ENCODE peak calls at places on chromosome 11, in nine cellular contexts. W, L, U, P, B, X, D, Y and F are unnamed samples.

GRCh38 chr11:124832571-124832970 is 32.4 kb upstream of the MSANTD2 start:
- DNase-seq in W (no peak), L (no peak), U (no peak), P (no peak), B (no peak), X (no peak), D (no peak), Y (no peak), F (no peak)

GRCh38 chr11:85423331-85423730 is 203.8 kb downstream of the DLG2 start:
- DNase-seq in W (no peak), L (no peak), U (no peak), P (no peak), B (no peak), X (no peak), D (no peak), Y (no peak), F (no peak)

GRCh38 chr11:11578542-11578941 is 43.3 kb downstream of the GALNT18 start:
- DNase-seq in W (peak), L (no peak), U (no peak), P (no peak), B (no peak), X (no peak), D (no peak), Y (no peak), F (no peak)

GRCh38 chr11:2898366-2899079 is 12.9 kb upstream of the CDKN1C start:
- DNase-seq in W (peak), L (peak), U (peak), P (no peak), B (no peak), X (peak), D (no peak), Y (no peak), F (peak)

GRCh38 chr11:6197466-6198200 is 1.4 kb upstream of the OR52W1 start:
- DNase-seq in W (no peak), L (peak), U (no peak), P (no peak), B (no peak), X (no peak), D (no peak), Y (no peak), F (no peak)

GRCh38 chr11:116691779-116692178 is 81.0 kb downstream of the BUD13 start:
- DNase-seq in W (peak), L (peak), U (peak), P (peak), B (peak), X (peak), D (peak), Y (peak), F (peak)

GRCh38 chr11:116887909-116888556 is 50.6 kb upstream of the APOA1 start:
- DNase-seq in W (no peak), L (peak), U (no peak), P (no peak), B (no peak), X (no peak), D (no peak), Y (no peak), F (no peak)

GRCh38 chr11:78344114-78344513 is 73.5 kb downstream of the GAB2 start:
- DNase-seq in W (no peak), L (no peak), U (no peak), P (no peak), B (no peak), X (peak), D (no peak), Y (no peak), F (no peak)

GRCh38 chr11:124745835-124746620 is 6.0 kb downstream of the VSIG2 start:
- DNase-seq in W (no peak), L (no peak), U (no peak), P (no peak), B (no peak), X (no peak), D (no peak), Y (no peak), F (no peak)

GRCh38 chr11:119694334-119694733 is 34.7 kb downstream of the NECTIN1 start:
- DNase-seq in W (no peak), L (no peak), U (peak), P (peak), B (no peak), X (no peak), D (no peak), Y (no peak), F (no peak)

GRCh38 chr11:103031834-103032233 is 60.1 kb downstream of the DCUN1D5 start:
- DNase-seq in W (no peak), L (peak), U (no peak), P (no peak), B (no peak), X (no peak), D (no peak), Y (no peak), F (no peak)

GRCh38 chr11:34174411-34175041 is 69.1 kb downstream of the NAT10 start:
- DNase-seq in W (peak), L (peak), U (peak), P (peak), B (peak), X (peak), D (peak), Y (peak), F (peak)

GRCh38 chr11:111452146-111452545 is 60.0 kb downstream of the BTG4 start:
- DNase-seq in W (no peak), L (peak), U (no peak), P (no peak), B (no peak), X (no peak), D (no peak), Y (no peak), F (no peak)

GRCh38 chr11:121291896-121292502 is 572 bp upstream of the SC5D start:
- DNase-seq in W (no peak), L (peak), U (peak), P (no peak), B (no peak), X (no peak), D (no peak), Y (no peak), F (peak)

GRCh38 chr11:125271436-125272064 is 107.0 kb downstream of the PKNOX2 start:
- DNase-seq in W (no peak), L (no peak), U (no peak), P (no peak), B (no peak), X (no peak), D (no peak), Y (no peak), F (no peak)

GRCh38 chr11:94077568-94078293 is 50.9 kb upstream of the PANX1 start:
- DNase-seq in W (no peak), L (no peak), U (no peak), P (no peak), B (no peak), X (peak), D (peak), Y (no peak), F (no peak)

GRCh38 chr11:127890026-127890611 is 697.2 kb downstream of the ETS1 start:
- DNase-seq in W (no peak), L (peak), U (no peak), P (no peak), B (no peak), X (no peak), D (no peak), Y (no peak), F (no peak)

GRCh38 chr11:120807414-120808150 is 216.3 kb upstream of the TBCEL start:
- DNase-seq in W (no peak), L (peak), U (no peak), P (no peak), B (no peak), X (peak), D (no peak), Y (no peak), F (peak)

GRCh38 chr11:27926981-27927481 is 180.9 kb downstream of the KIF18A start:
- DNase-seq in W (no peak), L (peak), U (no peak), P (no peak), B (no peak), X (no peak), D (no peak), Y (no peak), F (peak)

GRCh38 chr11:130527648-130528300 is 79.3 kb downstream of the ADAMTS15 start:
- DNase-seq in W (peak), L (peak), U (no peak), P (no peak), B (no peak), X (peak), D (no peak), Y (no peak), F (no peak)

GRCh38 chr11:114185436-114185835 is 110.8 kb upstream of the NNMT start:
- DNase-seq in W (no peak), L (no peak), U (no peak), P (no peak), B (no peak), X (no peak), D (no peak), Y (no peak), F (no peak)

GRCh38 chr11:73158356-73159051 is 16.4 kb upstream of the FCHSD2 start:
- DNase-seq in W (no peak), L (peak), U (no peak), P (peak), B (peak), X (no peak), D (no peak), Y (no peak), F (no peak)
- TF ChIP-seq POLR2A in W (no peak), L (no peak), U (no peak), P (no peak), B (no peak), X (no peak), D (no peak), Y (no peak), F (no peak)

GRCh38 chr11:69671734-69672465 is 3.3 kb downstream of the LTO1 start:
- DNase-seq in W (no peak), L (no peak), U (no peak), P (no peak), B (no peak), X (no peak), D (no peak), Y (no peak), F (no peak)

GRCh38 chr11:69667619-69668604 is 7.2 kb downstream of the LTO1 start:
- DNase-seq in W (peak), L (no peak), U (no peak), P (peak), B (no peak), X (no peak), D (no peak), Y (no peak), F (no peak)

GRCh38 chr11:69669486-69669885 is 5.7 kb downstream of the LTO1 start:
- DNase-seq in W (no peak), L (no peak), U (no peak), P (no peak), B (no peak), X (no peak), D (no peak), Y (no peak), F (no peak)

GRCh38 chr11:69666752-69667536 is 8.2 kb downstream of the LTO1 start:
- DNase-seq in W (no peak), L (no peak), U (no peak), P (no peak), B (no peak), X (no peak), D (no peak), Y (no peak), F (no peak)

DNA sequence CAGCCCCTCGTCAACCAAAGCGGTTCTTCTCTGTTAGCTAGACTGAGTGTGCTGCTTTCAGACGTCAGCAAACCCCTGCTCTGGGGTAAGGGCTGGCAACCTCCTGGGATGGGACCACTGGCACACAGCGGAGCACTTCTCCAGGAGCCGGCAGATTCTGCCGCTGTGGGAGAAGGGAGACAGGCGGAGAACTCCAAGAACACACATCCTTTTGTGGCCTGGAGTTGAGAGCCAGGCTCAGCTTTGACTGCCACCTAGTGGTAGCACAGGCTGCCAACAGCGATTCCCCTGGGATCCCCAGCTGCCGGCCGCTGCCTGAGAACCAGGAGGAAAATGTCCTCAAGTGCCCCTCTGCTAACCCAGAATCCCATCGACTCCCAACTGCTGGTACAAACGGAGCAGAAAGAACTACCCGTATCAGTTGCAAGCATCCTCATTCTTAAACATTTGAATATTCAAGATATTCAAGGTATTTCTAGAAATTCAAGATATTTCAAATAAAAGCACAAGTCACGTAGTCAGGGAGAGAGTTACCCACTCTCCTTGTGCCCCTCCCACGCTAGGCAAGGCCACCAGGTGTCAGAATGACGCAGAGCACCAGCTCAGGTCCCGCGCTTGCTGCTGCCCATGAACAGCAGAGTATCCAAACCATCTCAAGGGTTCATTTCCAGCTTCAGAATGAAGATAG is 4.9 kb downstream of the LTO1 start:
- DNase-seq in W (peak), L (peak), U (peak), P (peak), B (peak), X (peak), D (peak), Y (peak), F (peak)
- TF ChIP-seq POLR2A in W (no peak), L (peak), U (no peak), P (no peak), B (no peak), X (peak), D (no peak), Y (no peak), F (no peak)

DNA sequence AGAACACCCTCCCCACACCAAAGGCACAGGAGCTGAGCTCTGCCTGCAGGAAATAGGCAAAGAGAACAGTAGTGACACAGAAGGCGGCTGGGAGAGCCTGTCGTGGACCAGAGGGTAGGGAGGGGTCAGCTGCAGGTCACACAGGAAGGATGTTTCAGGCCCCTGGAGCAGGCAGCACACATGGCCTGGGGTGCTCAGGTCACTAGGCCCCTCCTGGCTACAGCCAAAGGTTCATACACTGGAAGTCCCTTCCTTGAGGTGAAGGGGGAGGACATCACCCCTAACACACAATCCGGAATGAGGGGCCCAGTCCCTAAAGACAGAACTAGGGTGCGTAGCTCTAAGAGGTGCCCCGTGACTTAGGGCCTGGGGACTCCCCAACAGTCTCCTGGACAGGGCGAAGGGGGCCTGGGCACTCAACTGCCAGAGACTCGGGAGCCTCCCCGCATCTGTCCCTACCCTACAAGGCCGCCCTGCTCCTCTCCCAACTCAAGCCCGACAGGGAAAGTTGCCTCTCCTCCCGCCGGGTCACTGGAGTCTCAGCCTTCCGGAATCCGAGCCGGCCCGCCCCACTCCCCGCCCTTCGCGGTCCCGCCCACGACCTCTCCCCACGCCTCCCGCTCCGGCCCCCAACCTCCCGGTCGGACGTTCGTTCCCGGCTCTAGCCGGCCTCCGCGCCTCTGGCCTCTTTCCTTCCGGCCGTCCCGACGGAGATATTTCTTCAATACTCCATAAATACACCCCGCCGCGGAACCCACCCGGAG is at the start of gene CYB5R2:
- DNase-seq in W (peak), L (peak), U (peak), P (peak), B (peak), X (peak), D (peak), Y (peak), F (no peak)
- TF ChIP-seq POLR2A in W (no peak), L (no peak), U (peak), P (peak), B (peak), X (no peak), D (no peak), Y (no peak), F (no peak)

DNA sequence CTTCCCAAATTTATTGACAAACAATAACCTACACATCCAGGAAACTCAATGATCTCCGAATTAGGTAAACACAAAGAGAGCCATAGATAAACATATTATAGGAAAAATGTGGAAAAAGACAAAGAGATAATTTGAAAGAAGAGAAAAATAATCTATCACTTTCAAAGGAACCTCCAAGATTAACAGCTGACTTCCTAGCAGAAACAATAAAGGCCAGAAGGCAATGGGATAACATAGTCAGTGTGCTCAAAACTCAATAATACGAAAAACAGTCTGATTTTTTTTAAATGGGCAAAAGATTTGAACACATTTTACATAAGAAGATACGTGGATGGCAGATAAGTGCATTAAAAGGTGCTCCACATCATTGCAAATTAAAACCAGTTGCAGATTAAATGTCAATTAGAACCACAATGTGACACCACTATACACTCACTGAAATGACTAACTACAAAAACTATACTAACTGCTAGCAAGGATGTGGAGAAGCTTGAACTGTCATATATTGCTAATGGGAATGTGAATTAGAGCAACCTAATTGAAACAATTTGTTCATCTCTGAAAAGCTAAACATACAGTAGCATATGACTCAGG is 300.4 kb downstream of the TMEM135 start:
- DNase-seq in W (no peak), L (no peak), U (no peak), P (no peak), B (no peak), X (no peak), D (no peak), Y (no peak), F (no peak)
- TF ChIP-seq POLR2A in W (no peak), L (no peak), U (no peak), P (no peak), B (no peak), X (no peak), D (no peak), Y (no peak), F (no peak)

GRCh38 chr11:61851128-61851899 is 23.2 kb downstream of the FADS2 start:
- DNase-seq in W (no peak), L (no peak), U (no peak), P (no peak), B (no peak), X (no peak), D (no peak), Y (no peak), F (no peak)
- TF ChIP-seq POLR2A in W (no peak), L (no peak), U (no peak), P (no peak), B (no peak), X (no peak), D (peak), Y (no peak), F (no peak)

DNA sequence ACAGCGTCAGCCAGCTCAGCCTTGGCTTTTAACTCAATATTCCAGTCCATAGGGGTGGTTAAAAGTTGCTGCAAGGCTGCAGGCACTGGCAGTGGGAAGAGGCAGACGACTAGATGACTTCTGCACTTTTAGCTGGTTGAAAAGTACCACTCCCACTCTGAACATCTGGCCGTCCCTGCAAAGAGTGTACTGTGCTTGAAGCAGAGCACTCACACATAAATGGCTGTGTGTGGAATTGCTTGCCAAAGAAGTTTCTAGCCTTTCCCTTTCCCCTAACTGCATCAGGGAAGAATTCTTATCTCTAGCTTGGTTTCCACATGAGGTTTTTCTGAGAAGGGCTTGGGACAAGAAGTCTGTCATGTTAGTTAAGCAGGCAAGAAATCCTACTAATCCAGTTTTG is 5.1 kb upstream of the PHLDB1 start:
- DNase-seq in W (peak), L (no peak), U (peak), P (no peak), B (no peak), X (no peak), D (no peak), Y (no peak), F (no peak)
- TF ChIP-seq POLR2A in W (no peak), L (no peak), U (no peak), P (no peak), B (no peak), X (no peak), D (no peak), Y (no peak), F (no peak)

DNA sequence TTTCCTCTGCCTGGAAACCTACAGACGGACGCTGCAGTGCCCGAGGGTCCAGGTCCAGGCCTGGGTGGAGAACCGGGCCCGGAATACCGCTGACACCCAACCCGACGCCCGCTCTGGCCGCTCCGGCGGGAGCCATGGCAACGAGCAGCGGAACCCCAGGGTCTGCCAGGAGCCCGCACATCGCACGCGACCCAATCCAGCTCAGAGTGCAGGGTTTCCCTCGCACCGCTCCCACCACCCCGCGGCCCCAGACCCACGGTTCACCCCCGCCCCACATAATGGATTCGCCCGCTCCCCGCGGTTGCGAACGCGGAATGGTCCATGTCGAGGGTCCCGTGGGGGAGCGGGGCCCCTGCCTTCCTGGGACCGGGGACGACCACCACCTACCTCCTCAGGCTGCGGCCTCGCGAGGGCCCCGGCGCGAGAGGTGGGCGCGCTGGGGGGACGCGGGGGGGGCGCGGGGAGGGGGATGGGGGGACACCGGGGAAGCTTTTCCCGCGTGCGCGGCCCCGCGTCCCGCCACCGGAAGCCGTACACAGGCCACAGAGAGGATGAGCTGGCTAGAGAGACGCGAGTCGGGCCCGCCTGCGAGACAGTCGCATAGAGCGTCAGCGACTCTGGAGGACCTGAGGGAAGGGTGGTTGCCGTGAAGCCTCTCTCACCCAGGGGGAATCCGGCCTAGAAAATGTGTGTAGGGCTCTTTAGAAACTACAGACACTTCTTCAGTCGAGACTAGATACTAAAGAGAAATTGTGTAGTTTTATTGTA is at the start of gene SSRP1:
- DNase-seq in W (peak), L (peak), U (peak), P (peak), B (peak), X (peak), D (peak), Y (peak), F (peak)
- TF ChIP-seq POLR2A in W (peak), L (peak), U (peak), P (peak), B (peak), X (peak), D (peak), Y (peak), F (peak)

GRCh38 chr11:123062892-123063395 is 1.0 kb upstream of the HSPA8 start:
- DNase-seq in W (no peak), L (peak), U (no peak), P (no peak), B (no peak), X (no peak), D (peak), Y (no peak), F (no peak)
- TF ChIP-seq POLR2A in W (no peak), L (peak), U (no peak), P (no peak), B (peak), X (peak), D (peak), Y (no peak), F (no peak)